ENCODE peak calls at places on chromosomes 4 and X, in eight cellular contexts. J, F, U, Z, A, S, T and D are unnamed samples.

GRCh38 chr4:146333187-146333894 is 119.0 kb downstream of the REELD1 start:
- DNase-seq in J (peak; percentile 8), F (no peak), U (peak; percentile 20), Z (no peak), A (no peak), S (no peak), T (no peak), D (peak; percentile 7)

GRCh38 chrX:39170432-39170831 is 369.2 kb downstream of the MID1IP1 start:
- DNase-seq in J (no peak), F (no peak), U (no peak), Z (no peak), A (no peak), S (no peak), T (no peak), D (no peak)

GRCh38 chrX:118976599-118977340 is 2.4 kb downstream of the LONRF3 start:
- DNase-seq in J (peak; percentile 27), F (no peak), U (peak; percentile 78), Z (peak; percentile 22), A (no peak), S (peak; percentile 74), T (no peak), D (no peak)

GRCh38 chr4:96352051-96352517 is 512.2 kb downstream of the PDHA2 start:
- DNase-seq in J (no peak), F (no peak), U (no peak), Z (no peak), A (no peak), S (no peak), T (no peak), D (no peak)

GRCh38 chr4:2343476-2343875 is 75.0 kb downstream of the ZFYVE28 start:
- DNase-seq in J (no peak), F (no peak), U (no peak), Z (no peak), A (no peak), S (peak; percentile 44), T (no peak), D (no peak)

GRCh38 chrX:19094654-19095053 is 27.6 kb downstream of the ADGRG2 start:
- DNase-seq in J (no peak), F (no peak), U (no peak), Z (no peak), A (no peak), S (no peak), T (no peak), D (no peak)

GRCh38 chrX:40772290-40772689 is 36.9 kb upstream of the MED14 start:
- DNase-seq in J (no peak), F (no peak), U (no peak), Z (no peak), A (no peak), S (no peak), T (no peak), D (peak; percentile 1)

GRCh38 chr4:111778543-111778942 is 366.7 kb upstream of the FAM241A start:
- DNase-seq in J (no peak), F (no peak), U (no peak), Z (no peak), A (no peak), S (no peak), T (no peak), D (no peak)

GRCh38 chr4:30866907-30867306 is 146.7 kb downstream of the PCDH7 start:
- DNase-seq in J (no peak), F (no peak), U (no peak), Z (no peak), A (no peak), S (no peak), T (no peak), D (no peak)

GRCh38 chrX:45200741-45201234 is at the start of gene DIPK2B:
- DNase-seq in J (no peak), F (no peak), U (no peak), Z (no peak), A (no peak), S (no peak), T (no peak), D (no peak)

GRCh38 chrX:13094374-13094773 is 50.0 kb upstream of the FAM9C start:
- DNase-seq in J (no peak), F (no peak), U (no peak), Z (no peak), A (no peak), S (no peak), T (no peak), D (no peak)

GRCh38 chr4:51909236-51909703 is 66.3 kb downstream of the DCUN1D4 start:
- DNase-seq in J (no peak), F (no peak), U (peak; percentile 72), Z (no peak), A (no peak), S (no peak), T (no peak), D (no peak)